ENCODE peak calls at places on chromosome 5, in four cellular contexts. F is cardiac muscle cell, I is cardiac fibroblast, A is HFFc6. B is an unnamed sample.

GRCh38 chr5:95086932-95087818 is 197.7 kb downstream of the MCTP1 start:
- DNase-seq in F (no peak), I (no peak), A (no peak), B (no peak)

GRCh38 chr5:38551020-38552017 is 5.1 kb downstream of the LIFR start:
- DNase-seq in F (peak), I (peak), A (peak), B (no peak)

GRCh38 chr5:107610795-107611194 is 59.9 kb downstream of the EFNA5 start:
- DNase-seq in F (no peak), I (no peak), A (no peak), B (no peak)

GRCh38 chr5:80793354-80793753 is 138.6 kb upstream of the DHFR start:
- DNase-seq in F (no peak), I (no peak), A (no peak), B (no peak)

GRCh38 chr5:104355350-104355749 is 792.8 kb upstream of the NUDT12 start:
- DNase-seq in F (no peak), I (no peak), A (no peak), B (no peak)

GRCh38 chr5:107979272-107979671 is 308.5 kb upstream of the EFNA5 start:
- DNase-seq in F (peak), I (no peak), A (no peak), B (peak)

GRCh38 chr5:34930527-34930844 is 1.1 kb downstream of the DNAJC21 start:
- DNase-seq in F (peak), I (peak), A (peak), B (no peak)

GRCh38 chr5:142684508-142685031 is 1.3 kb downstream of the FGF1 start:
- DNase-seq in F (peak), I (peak), A (no peak), B (no peak)

GRCh38 chr5:38725419-38725865 is 120.4 kb upstream of the OSMR start:
- DNase-seq in F (no peak), I (no peak), A (no peak), B (no peak)

GRCh38 chr5:149486726-149487635 is 64.3 kb downstream of the CSNK1A1 start:
- DNase-seq in F (peak), I (peak), A (peak), B (no peak)

GRCh38 chr5:66722653-66723052 is 126.5 kb downstream of the MAST4 start:
- DNase-seq in F (no peak), I (no peak), A (no peak), B (no peak)

GRCh38 chr5:163504091-163504931 is 1.1 kb upstream of the MAT2B start:
- DNase-seq in F (peak), I (peak), A (peak), B (peak)

GRCh38 chr5:86175224-86175623 is 442.5 kb upstream of the COX7C start:
- DNase-seq in F (no peak), I (no peak), A (no peak), B (no peak)

GRCh38 chr5:143521891-143522290 is 118.4 kb upstream of the NR3C1 start:
- DNase-seq in F (no peak), I (no peak), A (no peak), B (no peak)

GRCh38 chr5:168777651-168778050 is 198.5 kb upstream of the PANK3 start:
- DNase-seq in F (no peak), I (no peak), A (no peak), B (no peak)

GRCh38 chr5:96572864-96573512 is 89.2 kb upstream of the CAST start:
- DNase-seq in F (peak), I (peak), A (peak), B (peak)

GRCh38 chr5:2199697-2200096 is 317.0 kb upstream of the IRX4 start:
- DNase-seq in F (no peak), I (no peak), A (no peak), B (no peak)

GRCh38 chr5:138544171-138545134 is 1.4 kb upstream of the ETF1 start:
- DNase-seq in F (peak), I (peak), A (no peak), B (no peak)

GRCh38 chr5:147911427-147911826 is 5.1 kb upstream of the C5orf46 start:
- DNase-seq in F (no peak), I (no peak), A (no peak), B (no peak)

GRCh38 chr5:148912714-148913398 is 86.4 kb downstream of the ADRB2 start:
- DNase-seq in F (peak), I (peak), A (peak), B (peak)

GRCh38 chr5:157080291-157080690 is 21.4 kb upstream of the HAVCR1 start:
- DNase-seq in F (no peak), I (no peak), A (no peak), B (no peak)

GRCh38 chr5:156326718-156327259 is at the start of gene SGCD:
- DNase-seq in F (peak), I (peak), A (peak), B (peak)

GRCh38 chr5:15013654-15014463 is 142.3 kb upstream of the ANKH start:
- DNase-seq in F (peak), I (peak), A (peak), B (peak)

GRCh38 chr5:179759961-179760541 is 27.4 kb downstream of the MAML1 start:
- DNase-seq in F (no peak), I (no peak), A (no peak), B (no peak)

GRCh38 chr5:161096006-161096405 is 244.0 kb upstream of the ATP10B start:
- DNase-seq in F (no peak), I (no peak), A (no peak), B (no peak)

GRCh38 chr5:181187500-181188213 is 17.3 kb downstream of the TRIM7 start:
- DNase-seq in F (peak), I (peak), A (peak), B (peak)

GRCh38 chr5:16674750-16675149 is 58.0 kb upstream of the RETREG1 start:
- DNase-seq in F (no peak), I (no peak), A (no peak), B (no peak)

GRCh38 chr5:168790037-168790635 is 211.0 kb upstream of the PANK3 start:
- DNase-seq in F (peak), I (peak), A (no peak), B (no peak)

GRCh38 chr5:78541058-78541624 is 107.4 kb downstream of the LHFPL2 start:
- DNase-seq in F (no peak), I (no peak), A (no peak), B (no peak)

GRCh38 chr5:96175090-96175489 is 213.4 kb upstream of the ELL2 start:
- DNase-seq in F (peak), I (peak), A (no peak), B (no peak)

GRCh38 chr5:116137544-116138378 is 52.9 kb downstream of the COMMD10 start:
- DNase-seq in F (peak), I (peak), A (peak), B (peak)

GRCh38 chr5:179054036-179054785 is 6.0 kb upstream of the ZNF354C start:
- DNase-seq in F (no peak), I (no peak), A (no peak), B (no peak)

GRCh38 chr5:116856271-116856670 is 281.6 kb upstream of the SEMA6A start:
- DNase-seq in F (no peak), I (no peak), A (no peak), B (no peak)

GRCh38 chr5:72160299-72160698 is 53.0 kb downstream of the MAP1B start:
- DNase-seq in F (peak), I (peak), A (peak), B (no peak)

GRCh38 chr5:137200906-137201305 is 298.2 kb downstream of the SPOCK1 start:
- DNase-seq in F (no peak), I (no peak), A (no peak), B (no peak)

DNA sequence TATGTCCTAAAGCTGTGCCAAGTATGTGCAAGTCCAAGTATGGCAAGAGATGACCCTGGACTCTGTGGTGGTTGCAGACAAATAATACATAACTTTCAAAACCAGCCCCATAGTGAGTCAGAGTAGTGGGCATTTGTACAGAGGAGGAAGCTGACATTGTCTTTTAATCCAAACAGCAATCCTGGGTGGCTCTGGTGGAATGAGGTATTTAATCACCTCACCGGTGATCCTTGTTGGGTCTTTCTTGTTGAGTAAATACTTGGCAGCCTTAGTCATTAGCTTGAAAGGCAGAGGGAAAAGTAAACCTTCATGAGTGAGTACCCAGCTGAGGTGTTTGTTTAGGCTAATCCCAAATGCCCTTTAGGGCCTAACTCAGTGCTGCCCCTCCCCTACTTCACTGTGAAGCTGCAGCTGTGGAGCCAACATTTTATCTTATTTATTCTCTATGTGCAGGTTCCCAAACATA is 148.7 kb upstream of the SLC12A2 start:
- DNase-seq in F (peak), I (peak), A (peak), B (peak)
- TF ChIP-seq CTCF in F (no peak), I (no peak), A (peak), B (no peak)

GRCh38 chr5:125874717-125875116 is 548.5 kb upstream of the GRAMD2B start:
- DNase-seq in F (no peak), I (no peak), A (no peak), B (no peak)
- TF ChIP-seq CTCF in F (no peak), I (no peak), A (no peak), B (no peak)

DNA sequence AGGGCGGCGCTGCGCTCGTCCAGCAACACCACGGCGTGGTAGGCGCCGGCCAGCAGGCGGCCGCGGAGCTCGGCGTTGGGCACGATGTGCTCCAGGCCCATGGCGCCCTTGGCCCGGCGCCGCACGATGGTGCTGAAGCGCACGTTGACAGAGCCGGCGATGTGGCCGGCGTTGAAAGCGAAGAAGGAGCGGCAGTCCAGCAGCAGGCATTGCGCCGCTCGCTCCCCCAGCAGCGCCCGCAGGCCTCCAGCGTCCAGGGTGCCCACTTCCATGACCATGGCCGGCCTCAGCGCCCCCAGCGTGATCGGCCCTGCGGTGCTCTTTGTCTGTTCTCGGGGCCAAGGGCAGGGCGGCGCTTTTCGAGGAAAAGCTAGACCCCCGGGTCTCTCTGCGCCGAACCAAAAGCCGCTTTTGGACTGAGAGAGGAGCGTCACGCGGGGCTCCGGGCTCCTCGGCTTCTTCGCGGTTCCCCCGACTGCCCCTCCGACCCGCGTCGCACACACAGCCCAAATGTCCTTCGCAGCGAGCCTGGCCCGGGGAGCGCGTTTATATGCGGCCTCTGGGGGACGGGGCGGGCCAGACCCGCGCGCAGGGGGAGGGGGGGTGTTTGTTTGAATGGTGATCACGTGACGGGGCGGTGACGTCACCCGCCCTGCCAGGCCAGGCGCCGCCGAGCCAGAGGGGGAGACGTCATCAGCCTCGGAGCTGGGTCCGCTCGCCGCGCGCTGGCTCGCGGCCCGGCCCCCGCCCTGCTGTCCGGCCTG is at the start of gene DUSP1:
- DNase-seq in F (peak), I (peak), A (peak), B (peak)
- TF ChIP-seq CTCF in F (peak), I (no peak), A (peak), B (peak)

DNA sequence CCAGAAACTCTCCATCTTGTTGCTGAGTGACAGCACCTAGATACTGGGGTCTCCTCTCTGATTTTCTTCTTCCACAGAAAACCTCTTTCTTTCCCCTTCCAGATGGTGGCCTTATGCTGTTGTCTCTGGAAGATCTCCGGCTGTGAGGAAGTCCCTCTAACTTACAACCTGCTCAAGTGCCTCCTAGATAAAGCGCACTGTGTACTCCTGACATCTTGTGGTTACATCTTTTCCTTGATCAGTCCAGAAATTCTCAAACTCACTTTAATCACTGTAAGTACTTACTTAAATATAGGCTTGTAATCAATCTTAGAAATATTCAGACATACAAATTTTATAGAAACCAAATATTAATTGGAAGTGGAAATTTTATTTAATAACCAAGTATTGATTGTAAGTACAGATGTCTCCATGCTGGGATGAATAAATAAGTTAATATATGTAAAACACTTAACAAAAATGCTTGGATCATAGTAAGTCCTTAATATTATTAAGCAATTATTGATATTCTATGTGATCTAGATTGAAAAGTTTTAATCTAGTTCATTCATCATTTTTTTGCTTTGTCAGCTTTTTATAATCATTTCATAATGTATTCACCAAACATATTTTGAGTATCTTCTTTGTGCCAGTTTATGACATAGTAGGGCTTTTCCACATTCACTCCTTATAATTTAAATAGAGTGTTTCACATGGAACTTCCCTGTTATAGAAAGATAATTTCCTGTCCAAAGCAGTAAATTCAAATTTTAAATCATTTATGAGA is 1381.4 kb upstream of the CDH6 start:
- DNase-seq in F (no peak), I (no peak), A (no peak), B (no peak)
- TF ChIP-seq CTCF in F (no peak), I (no peak), A (no peak), B (no peak)

DNA sequence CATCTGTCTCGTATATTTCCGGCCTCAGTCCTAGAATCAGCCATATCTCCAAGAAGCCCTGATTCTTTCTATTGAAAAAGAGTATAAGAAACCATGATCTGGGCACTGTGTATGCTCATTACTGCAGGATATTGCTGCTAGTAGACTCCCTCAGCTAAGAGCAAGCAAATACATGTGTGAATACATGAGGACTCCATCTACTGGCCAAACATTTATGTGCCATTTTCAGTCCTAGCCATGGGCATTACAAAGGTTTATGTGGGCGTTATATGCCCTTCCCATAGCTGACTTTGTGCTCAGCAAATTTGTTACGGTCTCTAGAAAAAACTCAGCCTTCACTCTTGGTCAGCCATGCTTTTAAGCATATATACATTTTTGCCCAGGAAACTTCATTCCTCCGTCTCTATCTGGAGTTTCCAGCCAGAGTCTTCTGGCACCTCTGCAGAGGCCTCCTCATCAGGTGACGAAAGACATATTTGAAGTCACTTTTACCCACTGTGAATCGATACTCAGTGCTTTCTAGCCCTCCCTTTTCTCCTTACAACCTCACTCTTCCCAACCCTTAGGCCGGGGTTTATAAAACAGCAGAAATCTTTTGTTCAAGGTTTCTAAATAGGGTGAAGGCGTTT is 1495.6 kb upstream of the CDH6 start:
- DNase-seq in F (no peak), I (no peak), A (no peak), B (no peak)
- TF ChIP-seq CTCF in F (no peak), I (no peak), A (no peak), B (peak)

GRCh38 chr5:77518304-77518703 is 26.2 kb upstream of the WDR41 start:
- DNase-seq in F (peak), I (peak), A (no peak), B (peak)
- TF ChIP-seq CTCF in F (no peak), I (no peak), A (peak), B (peak)

GRCh38 chr5:177452688-177453638 is 6.3 kb downstream of the PRR7 start:
- DNase-seq in F (no peak), I (no peak), A (no peak), B (no peak)
- TF ChIP-seq CTCF in F (no peak), I (no peak), A (peak), B (no peak)